ENCODE peak calls at places on chromosomes 2 and 18, in six cellular contexts. N is GM12892, L is GM12878, M is K562, D is HepG2, S is H1. P is an unnamed sample.
A peak's percentile ranks its signal among the peaks of the same experiment; 100 is the strongest.

GRCh38 chr2:45675130-45675812 is 23.8 kb downstream of the PRKCE start:
- DNase-seq in N (no peak), L (no peak), M (no peak), D (no peak), S (no peak), P (no peak)

GRCh38 chr2:176455865-176456291 is 186.6 kb downstream of the MTX2 start:
- DNase-seq in N (no peak), L (no peak), M (no peak), D (no peak), S (no peak), P (no peak)

GRCh38 chr18:23099621-23100020 is 35.7 kb upstream of the CABLES1 start:
- DNase-seq in N (no peak), L (no peak), M (no peak), D (peak; percentile 84), S (no peak), P (no peak)

GRCh38 chr18:59263566-59264135 is 9.6 kb downstream of the RAX start:
- DNase-seq in N (no peak), L (no peak), M (no peak), D (no peak), S (no peak), P (no peak)

GRCh38 chr2:182031956-182032355 is 46.3 kb downstream of the PPP1R1C start:
- DNase-seq in N (no peak), L (no peak), M (no peak), D (no peak), S (no peak), P (no peak)

GRCh38 chr2:219059725-219060682 is 717 bp downstream of the IHH start:
- DNase-seq in N (no peak), L (no peak), M (no peak), D (no peak), S (no peak), P (no peak)

GRCh38 chr2:121238828-121239227 is 46.2 kb downstream of the TFCP2L1 start:
- DNase-seq in N (no peak), L (no peak), M (no peak), D (no peak), S (no peak), P (no peak)

GRCh38 chr18:7367336-7367735 is 136.4 kb downstream of the LRRC30 start:
- DNase-seq in N (no peak), L (no peak), M (no peak), D (no peak), S (no peak), P (no peak)

GRCh38 chr2:233323851-233324250 is 16.2 kb downstream of the SAG start:
- DNase-seq in N (no peak), L (no peak), M (no peak), D (no peak), S (no peak), P (no peak)

GRCh38 chr2:47520825-47521665 is 118.1 kb downstream of the MSH2 start:
- DNase-seq in N (peak; percentile 77), L (peak; percentile 28), M (no peak), D (no peak), S (no peak), P (peak; percentile 80)

GRCh38 chr2:228599781-228600180 is 418.3 kb upstream of the SPHKAP start:
- DNase-seq in N (no peak), L (no peak), M (no peak), D (no peak), S (no peak), P (no peak)

DNA sequence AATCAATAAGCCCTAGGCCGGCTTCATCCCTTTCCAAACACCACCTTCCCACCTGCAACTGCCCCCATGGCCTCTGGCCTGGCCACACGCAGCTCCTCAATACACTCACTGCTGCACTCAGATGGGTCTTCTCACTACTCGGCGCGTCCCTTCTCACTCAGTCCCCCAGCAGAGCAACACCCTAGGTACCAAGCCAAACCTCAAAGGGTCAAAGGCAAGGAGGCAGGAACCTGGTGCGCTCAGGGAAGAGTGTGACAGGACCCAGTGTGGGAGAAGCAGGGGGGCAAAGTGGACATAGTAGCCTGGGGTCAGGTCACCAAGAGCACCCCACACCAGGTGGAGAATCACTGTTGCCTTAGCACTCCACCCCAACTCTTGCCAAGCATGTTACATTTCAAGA is 90.6 kb downstream of the TTC32 start:
- DNase-seq in N (no peak), L (no peak), M (no peak), D (no peak), S (no peak), P (no peak)
- TF ChIP-seq TAF1 in N (no peak), L (no peak), M (no peak), D (no peak), S (no peak), P (no peak)

DNA sequence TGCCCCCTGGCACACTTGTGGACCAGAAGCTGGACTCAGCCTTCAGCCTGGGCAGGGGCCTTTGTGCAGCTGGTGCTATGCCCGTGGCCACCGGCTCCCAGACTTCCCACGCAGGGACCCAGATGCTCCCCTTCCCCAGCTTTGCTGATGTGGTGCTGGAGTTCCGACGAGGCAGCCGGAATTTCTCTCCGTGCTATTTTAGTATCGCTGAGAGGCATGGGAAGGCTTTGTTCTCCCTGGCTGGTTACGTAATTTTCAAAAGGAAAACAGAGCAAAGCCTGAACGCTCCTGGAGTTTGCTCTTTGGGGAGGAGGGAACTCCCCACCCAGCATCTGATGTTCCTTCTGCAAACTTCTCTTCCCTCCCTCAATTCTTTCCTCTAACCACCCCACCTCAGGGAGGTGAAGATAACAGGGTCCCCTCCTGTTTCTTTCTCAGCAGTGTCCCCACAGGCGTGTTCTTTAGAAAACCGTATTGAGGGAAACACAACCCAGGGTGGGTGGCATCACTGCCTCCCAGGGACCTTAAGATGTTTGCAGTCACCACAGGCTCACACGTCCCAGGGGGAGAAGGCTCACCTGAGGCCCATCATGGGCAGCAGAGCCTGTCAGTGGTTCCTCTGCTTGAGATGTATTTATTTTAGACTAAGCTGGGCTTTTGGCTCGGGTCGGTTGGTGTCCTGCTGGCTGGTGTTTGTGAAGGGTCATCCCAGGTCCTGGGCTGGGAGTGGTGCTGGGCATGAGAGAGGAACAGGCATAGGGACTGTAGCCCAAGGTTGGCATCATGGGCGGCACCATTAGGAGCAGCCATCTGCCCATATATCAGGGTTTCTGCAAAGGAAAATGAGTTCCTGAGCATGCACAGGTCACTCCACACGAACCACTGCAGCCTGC is 95.0 kb downstream of the MAPK4 start:
- DNase-seq in N (no peak), L (no peak), M (no peak), D (peak; percentile 27), S (no peak), P (no peak)
- TF ChIP-seq POLR2AphosphoS5 in N (no peak), L (no peak), M (no peak), D (no peak), S (no peak), P (no peak)

GRCh38 chr2:239610457-239611221 is 209.8 kb upstream of the HDAC4 start:
- DNase-seq in N (no peak), L (no peak), M (no peak), D (no peak), S (no peak), P (no peak)

GRCh38 chr2:239607795-239608171 is 207.0 kb upstream of the HDAC4 start:
- DNase-seq in N (no peak), L (no peak), M (no peak), D (no peak), S (no peak), P (no peak)

GRCh38 chr2:239609583-239610310 is 208.9 kb upstream of the HDAC4 start:
- DNase-seq in N (no peak), L (no peak), M (no peak), D (no peak), S (no peak), P (no peak)

GRCh38 chr2:239608723-239609122 is 207.9 kb upstream of the HDAC4 start:
- DNase-seq in N (no peak), L (no peak), M (no peak), D (no peak), S (no peak), P (no peak)

GRCh38 chr2:239609162-239609561 is 208.3 kb upstream of the HDAC4 start:
- DNase-seq in N (no peak), L (no peak), M (no peak), D (no peak), S (no peak), P (no peak)
- TF ChIP-seq TAF1 in N (no peak), L (no peak), M (no peak), D (no peak), S (no peak), P (no peak)

DNA sequence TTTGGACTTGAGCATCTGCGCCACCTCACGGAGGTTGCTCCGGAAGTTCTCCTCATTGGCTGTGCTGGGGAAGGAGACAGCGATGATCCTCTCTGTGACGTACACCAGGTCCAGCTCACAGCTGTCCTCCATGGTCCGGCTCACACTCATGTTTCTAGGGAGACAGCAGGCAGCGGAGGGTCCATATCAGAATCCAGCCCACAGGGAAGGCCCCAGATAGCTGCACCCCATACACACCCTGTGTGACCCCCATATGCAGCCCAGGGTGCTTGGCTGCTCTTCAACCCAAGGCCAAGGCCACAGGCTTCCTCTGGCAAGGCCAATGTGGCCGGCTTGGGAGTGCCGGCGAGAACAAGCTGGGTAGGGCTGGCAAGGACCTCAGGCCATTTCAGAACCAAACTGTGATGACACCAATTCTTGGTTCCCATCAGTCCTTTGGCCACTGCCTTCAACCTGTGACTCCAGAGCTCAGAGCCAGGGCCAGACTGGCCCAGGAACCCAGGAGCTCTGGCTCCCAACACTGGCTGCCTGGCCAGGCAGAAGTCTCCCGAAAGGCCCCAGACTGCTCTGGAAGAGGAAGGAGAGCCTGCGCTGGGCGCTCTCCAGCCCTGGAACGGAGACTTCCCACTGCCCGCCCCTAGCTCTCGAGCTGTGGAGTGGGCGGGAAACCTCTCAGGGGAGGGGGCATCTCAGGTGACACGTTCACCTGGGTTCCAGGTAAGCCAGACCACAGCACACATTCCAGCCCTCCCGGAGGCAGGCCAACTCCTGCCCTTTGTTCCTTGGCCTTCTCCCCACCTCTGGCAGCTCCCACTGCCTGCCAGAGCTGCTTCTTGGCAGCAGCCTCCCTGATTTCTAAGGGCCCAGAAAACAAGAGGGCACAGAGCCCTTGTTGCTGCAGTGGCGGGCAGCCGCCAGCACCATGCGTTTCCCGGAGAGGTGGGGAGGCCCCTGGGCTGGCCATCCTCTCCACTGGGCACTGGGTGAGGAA is 104.7 kb downstream of the TNS1 start:
- DNase-seq in N (no peak), L (no peak), M (no peak), D (no peak), S (no peak), P (no peak)
- TF ChIP-seq POLR2AphosphoS5 in N (no peak), L (no peak), M (no peak), D (no peak), S (no peak), P (no peak)

P was measured in GM12891.